ENCODE peak calls at places on chromosomes 11 and 22, in four cellular contexts. One of them, this sample, is unnamed.

GRCh38 chr22:38941488-38941987 is 15.9 kb upstream of the APOBEC3A start:
- DNase-seq in stimulated activated CD8-positive, alpha-beta memory T cell treated with anti-CD3 and anti-CD28 coated beads, Interleukin-2, amount 100 ng/mL, for 48 hours: peak; percentile 61
- DNase-seq in EL: no peak
- DNase-seq in fibroblast of the aortic adventitia: no peak
- DNase-seq in this sample: no peak

GRCh38 chr11:117072517-117073218 is 25.6 kb downstream of the SIK3 start:
- DNase-seq in stimulated activated CD8-positive, alpha-beta memory T cell treated with anti-CD3 and anti-CD28 coated beads, Interleukin-2, amount 100 ng/mL, for 48 hours: no peak
- DNase-seq in EL: peak; percentile 93
- DNase-seq in fibroblast of the aortic adventitia: peak; percentile 95
- DNase-seq in this sample: peak; percentile 98

GRCh38 chr11:71097506-71098240 is 154.7 kb downstream of the SHANK2 start:
- DNase-seq in stimulated activated CD8-positive, alpha-beta memory T cell treated with anti-CD3 and anti-CD28 coated beads, Interleukin-2, amount 100 ng/mL, for 48 hours: no peak
- DNase-seq in EL: no peak
- DNase-seq in fibroblast of the aortic adventitia: no peak
- DNase-seq in this sample: no peak

GRCh38 chr22:19041403-19042074 is 80.7 kb downstream of the DGCR2 start:
- DNase-seq in stimulated activated CD8-positive, alpha-beta memory T cell treated with anti-CD3 and anti-CD28 coated beads, Interleukin-2, amount 100 ng/mL, for 48 hours: no peak
- DNase-seq in EL: no peak
- DNase-seq in fibroblast of the aortic adventitia: no peak
- DNase-seq in this sample: no peak

GRCh38 chr22:37812869-37813678 is 5.3 kb downstream of the GCAT start:
- DNase-seq in stimulated activated CD8-positive, alpha-beta memory T cell treated with anti-CD3 and anti-CD28 coated beads, Interleukin-2, amount 100 ng/mL, for 48 hours: no peak
- DNase-seq in EL: no peak
- DNase-seq in fibroblast of the aortic adventitia: no peak
- DNase-seq in this sample: no peak

GRCh38 chr22:49719046-49719445 is 108.6 kb downstream of the BRD1 start:
- DNase-seq in stimulated activated CD8-positive, alpha-beta memory T cell treated with anti-CD3 and anti-CD28 coated beads, Interleukin-2, amount 100 ng/mL, for 48 hours: no peak
- DNase-seq in EL: no peak
- DNase-seq in fibroblast of the aortic adventitia: no peak
- DNase-seq in this sample: no peak

GRCh38 chr22:39284142-39284980 is 35.1 kb downstream of the RPL3 start:
- DNase-seq in stimulated activated CD8-positive, alpha-beta memory T cell treated with anti-CD3 and anti-CD28 coated beads, Interleukin-2, amount 100 ng/mL, for 48 hours: no peak
- DNase-seq in EL: no peak
- DNase-seq in fibroblast of the aortic adventitia: no peak
- DNase-seq in this sample: peak; percentile 58

GRCh38 chr11:82895437-82896091 is 4.7 kb downstream of the PRCP start:
- DNase-seq in stimulated activated CD8-positive, alpha-beta memory T cell treated with anti-CD3 and anti-CD28 coated beads, Interleukin-2, amount 100 ng/mL, for 48 hours: no peak
- DNase-seq in EL: no peak
- DNase-seq in fibroblast of the aortic adventitia: no peak
- DNase-seq in this sample: no peak

GRCh38 chr11:27705873-27706820 is 5.9 kb upstream of the BDNF start:
- DNase-seq in stimulated activated CD8-positive, alpha-beta memory T cell treated with anti-CD3 and anti-CD28 coated beads, Interleukin-2, amount 100 ng/mL, for 48 hours: no peak
- DNase-seq in EL: peak; percentile 42
- DNase-seq in fibroblast of the aortic adventitia: peak; percentile 45
- DNase-seq in this sample: peak; percentile 43

GRCh38 chr11:69022268-69022667 is 9.2 kb upstream of the MRGPRF start:
- DNase-seq in stimulated activated CD8-positive, alpha-beta memory T cell treated with anti-CD3 and anti-CD28 coated beads, Interleukin-2, amount 100 ng/mL, for 48 hours: no peak
- DNase-seq in EL: no peak
- DNase-seq in fibroblast of the aortic adventitia: no peak
- DNase-seq in this sample: no peak

GRCh38 chr11:94948070-94948617 is 25.2 kb downstream of the CWC15 start:
- DNase-seq in stimulated activated CD8-positive, alpha-beta memory T cell treated with anti-CD3 and anti-CD28 coated beads, Interleukin-2, amount 100 ng/mL, for 48 hours: no peak
- DNase-seq in EL: peak; percentile 75
- DNase-seq in fibroblast of the aortic adventitia: peak; percentile 68
- DNase-seq in this sample: peak; percentile 38

GRCh38 chr11:67638535-67639437 is 777 bp downstream of the TBX10 start:
- DNase-seq in stimulated activated CD8-positive, alpha-beta memory T cell treated with anti-CD3 and anti-CD28 coated beads, Interleukin-2, amount 100 ng/mL, for 48 hours: no peak
- DNase-seq in EL: no peak
- DNase-seq in fibroblast of the aortic adventitia: no peak
- DNase-seq in this sample: no peak

GRCh38 chr22:20956258-20957117 is 10.6 kb upstream of the AIFM3 start:
- DNase-seq in stimulated activated CD8-positive, alpha-beta memory T cell treated with anti-CD3 and anti-CD28 coated beads, Interleukin-2, amount 100 ng/mL, for 48 hours: no peak
- DNase-seq in EL: peak; percentile 61
- DNase-seq in fibroblast of the aortic adventitia: peak; percentile 21
- DNase-seq in this sample: peak; percentile 75

GRCh38 chr11:75371930-75372876 is 20.7 kb upstream of the ARRB1 start:
- DNase-seq in stimulated activated CD8-positive, alpha-beta memory T cell treated with anti-CD3 and anti-CD28 coated beads, Interleukin-2, amount 100 ng/mL, for 48 hours: no peak
- DNase-seq in EL: no peak
- DNase-seq in fibroblast of the aortic adventitia: peak; percentile 60
- DNase-seq in this sample: peak; percentile 97

GRCh38 chr11:73999581-74000306 is 9.1 kb downstream of the UCP3 start:
- DNase-seq in stimulated activated CD8-positive, alpha-beta memory T cell treated with anti-CD3 and anti-CD28 coated beads, Interleukin-2, amount 100 ng/mL, for 48 hours: no peak
- DNase-seq in EL: no peak
- DNase-seq in fibroblast of the aortic adventitia: no peak
- DNase-seq in this sample: no peak

GRCh38 chr22:37419370-37419915 is 7.8 kb downstream of the ELFN2 start:
- DNase-seq in stimulated activated CD8-positive, alpha-beta memory T cell treated with anti-CD3 and anti-CD28 coated beads, Interleukin-2, amount 100 ng/mL, for 48 hours: no peak
- DNase-seq in EL: no peak
- DNase-seq in fibroblast of the aortic adventitia: no peak
- DNase-seq in this sample: no peak

GRCh38 chr22:36386900-36387663 is 685 bp downstream of the MYH9 start:
- DNase-seq in stimulated activated CD8-positive, alpha-beta memory T cell treated with anti-CD3 and anti-CD28 coated beads, Interleukin-2, amount 100 ng/mL, for 48 hours: no peak
- DNase-seq in EL: peak; percentile 26
- DNase-seq in fibroblast of the aortic adventitia: no peak
- DNase-seq in this sample: no peak

GRCh38 chr11:44006882-44007495 is 40.8 kb upstream of the ACCSL start:
- DNase-seq in stimulated activated CD8-positive, alpha-beta memory T cell treated with anti-CD3 and anti-CD28 coated beads, Interleukin-2, amount 100 ng/mL, for 48 hours: no peak
- DNase-seq in EL: no peak
- DNase-seq in fibroblast of the aortic adventitia: no peak
- DNase-seq in this sample: no peak

GRCh38 chr11:63841554-63841953 is 2.6 kb downstream of the MARK2 start:
- DNase-seq in stimulated activated CD8-positive, alpha-beta memory T cell treated with anti-CD3 and anti-CD28 coated beads, Interleukin-2, amount 100 ng/mL, for 48 hours: no peak
- DNase-seq in EL: peak; percentile 57
- DNase-seq in fibroblast of the aortic adventitia: peak; percentile 20
- DNase-seq in this sample: peak; percentile 80

GRCh38 chr22:23576681-23577080 is 3.4 kb downstream of the IGLL1 start:
- DNase-seq in stimulated activated CD8-positive, alpha-beta memory T cell treated with anti-CD3 and anti-CD28 coated beads, Interleukin-2, amount 100 ng/mL, for 48 hours: no peak
- DNase-seq in EL: no peak
- DNase-seq in fibroblast of the aortic adventitia: no peak
- DNase-seq in this sample: no peak

GRCh38 chr22:31106001-31106571 is 1.3 kb downstream of the SELENOM start:
- DNase-seq in stimulated activated CD8-positive, alpha-beta memory T cell treated with anti-CD3 and anti-CD28 coated beads, Interleukin-2, amount 100 ng/mL, for 48 hours: no peak
- DNase-seq in EL: peak; percentile 43
- DNase-seq in fibroblast of the aortic adventitia: no peak
- DNase-seq in this sample: no peak

GRCh38 chr11:19822531-19822930 is 109.9 kb downstream of the NAV2 start:
- DNase-seq in stimulated activated CD8-positive, alpha-beta memory T cell treated with anti-CD3 and anti-CD28 coated beads, Interleukin-2, amount 100 ng/mL, for 48 hours: no peak
- DNase-seq in EL: no peak
- DNase-seq in fibroblast of the aortic adventitia: no peak
- DNase-seq in this sample: no peak

GRCh38 chr22:39520874-39521857 is 804 bp downstream of the ATF4 start:
- DNase-seq in stimulated activated CD8-positive, alpha-beta memory T cell treated with anti-CD3 and anti-CD28 coated beads, Interleukin-2, amount 100 ng/mL, for 48 hours: peak; percentile 69
- DNase-seq in EL: peak; percentile 62
- DNase-seq in fibroblast of the aortic adventitia: peak; percentile 72
- DNase-seq in this sample: peak; percentile 29

GRCh38 chr11:1226981-1227550 is 4.2 kb downstream of the MUC5B start:
- DNase-seq in stimulated activated CD8-positive, alpha-beta memory T cell treated with anti-CD3 and anti-CD28 coated beads, Interleukin-2, amount 100 ng/mL, for 48 hours: no peak
- DNase-seq in EL: no peak
- DNase-seq in fibroblast of the aortic adventitia: no peak
- DNase-seq in this sample: no peak

GRCh38 chr11:65887723-65888162 is 528 bp downstream of the FIBP start:
- DNase-seq in stimulated activated CD8-positive, alpha-beta memory T cell treated with anti-CD3 and anti-CD28 coated beads, Interleukin-2, amount 100 ng/mL, for 48 hours: no peak
- DNase-seq in EL: no peak
- DNase-seq in fibroblast of the aortic adventitia: no peak
- DNase-seq in this sample: peak; percentile 54

GRCh38 chr11:119742263-119742861 is 13.4 kb upstream of the NECTIN1 start:
- DNase-seq in stimulated activated CD8-positive, alpha-beta memory T cell treated with anti-CD3 and anti-CD28 coated beads, Interleukin-2, amount 100 ng/mL, for 48 hours: no peak
- DNase-seq in EL: no peak
- DNase-seq in fibroblast of the aortic adventitia: peak; percentile 22
- DNase-seq in this sample: no peak

GRCh38 chr11:93568726-93569125 is 25.5 kb upstream of the SMCO4 start:
- DNase-seq in stimulated activated CD8-positive, alpha-beta memory T cell treated with anti-CD3 and anti-CD28 coated beads, Interleukin-2, amount 100 ng/mL, for 48 hours: no peak
- DNase-seq in EL: no peak
- DNase-seq in fibroblast of the aortic adventitia: no peak
- DNase-seq in this sample: no peak

This sample was measured in PC-3.